ENCODE peak calls at places on chromosome 14, in five cellular contexts. One of them, this sample, is unnamed.

GRCh38 chr14:94462219-94462551 is 9.6 kb upstream of the SERPINA11 start:
- DNase-seq in substantia nigra: no peak
- DNase-seq in fibroblast of lung: peak; percentile 19
- DNase-seq in CD8-positive, alpha-beta T cell: no peak
- DNase-seq in mesendoderm: no peak
- DNase-seq in this sample: no peak

GRCh38 chr14:86540636-86541247 is 1010.8 kb downstream of the FLRT2 start:
- DNase-seq in substantia nigra: no peak
- DNase-seq in fibroblast of lung: no peak
- DNase-seq in CD8-positive, alpha-beta T cell: no peak
- DNase-seq in mesendoderm: no peak
- DNase-seq in this sample: no peak

GRCh38 chr14:61101803-61102548 is 120.9 kb downstream of the SLC38A6 start:
- DNase-seq in substantia nigra: no peak
- DNase-seq in fibroblast of lung: peak; percentile 76
- DNase-seq in CD8-positive, alpha-beta T cell: no peak
- DNase-seq in mesendoderm: peak; percentile 48
- DNase-seq in this sample: no peak

GRCh38 chr14:64195194-64195593 is 99.0 kb downstream of the ESR2 start:
- DNase-seq in substantia nigra: no peak
- DNase-seq in fibroblast of lung: no peak
- DNase-seq in CD8-positive, alpha-beta T cell: no peak
- DNase-seq in mesendoderm: no peak
- DNase-seq in this sample: no peak

GRCh38 chr14:84937449-84937848 is 592.5 kb upstream of the FLRT2 start:
- DNase-seq in substantia nigra: no peak
- DNase-seq in fibroblast of lung: no peak
- DNase-seq in CD8-positive, alpha-beta T cell: no peak
- DNase-seq in mesendoderm: peak; percentile 5
- DNase-seq in this sample: no peak

GRCh38 chr14:62604524-62604923 is 440.7 kb downstream of the KCNH5 start:
- DNase-seq in substantia nigra: no peak
- DNase-seq in fibroblast of lung: peak; percentile 49
- DNase-seq in CD8-positive, alpha-beta T cell: no peak
- DNase-seq in mesendoderm: no peak
- DNase-seq in this sample: no peak

GRCh38 chr14:26917086-26917485 is 319.3 kb upstream of the NOVA1 start:
- DNase-seq in substantia nigra: no peak
- DNase-seq in fibroblast of lung: peak; percentile 28
- DNase-seq in CD8-positive, alpha-beta T cell: no peak
- DNase-seq in mesendoderm: peak; percentile 54
- DNase-seq in this sample: no peak

GRCh38 chr14:74821267-74821915 is 54.6 kb downstream of the PROX2 start:
- DNase-seq in substantia nigra: no peak
- DNase-seq in fibroblast of lung: no peak
- DNase-seq in CD8-positive, alpha-beta T cell: no peak
- DNase-seq in mesendoderm: no peak
- DNase-seq in this sample: no peak

GRCh38 chr14:36773558-36773957 is 111.9 kb downstream of the PAX9 start:
- DNase-seq in substantia nigra: no peak
- DNase-seq in fibroblast of lung: peak; percentile 25
- DNase-seq in CD8-positive, alpha-beta T cell: no peak
- DNase-seq in mesendoderm: peak; percentile 85
- DNase-seq in this sample: no peak

GRCh38 chr14:104709387-104710019 is 14.5 kb upstream of the ADSS1 start:
- DNase-seq in substantia nigra: no peak
- DNase-seq in fibroblast of lung: no peak
- DNase-seq in CD8-positive, alpha-beta T cell: no peak
- DNase-seq in mesendoderm: no peak
- DNase-seq in this sample: no peak

GRCh38 chr14:70981005-70981952 is 74.0 kb downstream of the PCNX1 start:
- DNase-seq in substantia nigra: no peak
- DNase-seq in fibroblast of lung: no peak
- DNase-seq in CD8-positive, alpha-beta T cell: no peak
- DNase-seq in mesendoderm: no peak
- DNase-seq in this sample: no peak

GRCh38 chr14:64673748-64674147 is 30.5 kb upstream of the PLEKHG3 start:
- DNase-seq in substantia nigra: no peak
- DNase-seq in fibroblast of lung: peak; percentile 17
- DNase-seq in CD8-positive, alpha-beta T cell: peak; percentile 45
- DNase-seq in mesendoderm: no peak
- DNase-seq in this sample: peak; percentile 70

GRCh38 chr14:74882103-74882920 is 596 bp downstream of the DLST start:
- DNase-seq in substantia nigra: peak; percentile 40
- DNase-seq in fibroblast of lung: peak; percentile 51
- DNase-seq in CD8-positive, alpha-beta T cell: peak; percentile 61
- DNase-seq in mesendoderm: peak; percentile 51
- DNase-seq in this sample: no peak

GRCh38 chr14:87332001-87332400 is 661.0 kb downstream of the GALC start:
- DNase-seq in substantia nigra: no peak
- DNase-seq in fibroblast of lung: peak; percentile 80
- DNase-seq in CD8-positive, alpha-beta T cell: no peak
- DNase-seq in mesendoderm: no peak
- DNase-seq in this sample: peak; percentile 48

GRCh38 chr14:48575772-48576171 is 900.4 kb upstream of the MDGA2 start:
- DNase-seq in substantia nigra: no peak
- DNase-seq in fibroblast of lung: no peak
- DNase-seq in CD8-positive, alpha-beta T cell: no peak
- DNase-seq in mesendoderm: no peak
- DNase-seq in this sample: no peak

GRCh38 chr14:74583689-74584434 is 28.2 kb downstream of the LTBP2 start:
- DNase-seq in substantia nigra: no peak
- DNase-seq in fibroblast of lung: peak; percentile 93
- DNase-seq in CD8-positive, alpha-beta T cell: no peak
- DNase-seq in mesendoderm: peak; percentile 66
- DNase-seq in this sample: peak; percentile 75

GRCh38 chr14:57362356-57362755 is 28.0 kb upstream of the NAA30 start:
- DNase-seq in substantia nigra: no peak
- DNase-seq in fibroblast of lung: peak; percentile 50
- DNase-seq in CD8-positive, alpha-beta T cell: no peak
- DNase-seq in mesendoderm: peak; percentile 79
- DNase-seq in this sample: no peak

GRCh38 chr14:106631886-106632285 is 1105.5 kb downstream of the TMEM121 start:
- DNase-seq in substantia nigra: no peak
- DNase-seq in fibroblast of lung: no peak
- DNase-seq in CD8-positive, alpha-beta T cell: no peak
- DNase-seq in mesendoderm: no peak
- DNase-seq in this sample: no peak

DNA sequence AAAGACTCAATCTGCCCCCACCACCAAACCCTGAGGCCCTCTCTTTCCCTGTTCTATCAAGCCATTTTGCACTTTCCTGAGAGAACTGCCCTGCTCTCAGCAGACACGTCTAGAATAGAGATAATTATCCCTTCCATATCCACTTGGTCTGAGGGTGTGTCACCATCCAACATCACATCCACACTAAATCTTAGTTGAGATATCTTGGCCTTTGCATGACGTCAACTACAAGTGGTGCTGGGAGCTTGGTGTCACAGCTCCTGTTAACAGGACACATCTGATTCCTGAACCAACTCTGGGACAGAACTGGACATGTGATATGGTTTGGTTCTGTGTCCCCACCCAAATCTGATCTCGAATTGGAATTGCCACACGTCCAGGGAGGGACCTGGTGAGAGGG is 1109.2 kb downstream of the TMEM121 start:
- DNase-seq in substantia nigra: no peak
- DNase-seq in fibroblast of lung: no peak
- DNase-seq in CD8-positive, alpha-beta T cell: no peak
- DNase-seq in mesendoderm: no peak
- DNase-seq in this sample: no peak
- H3K27ac ChIP-seq in substantia nigra: no peak overlapping the region
- H3K27ac ChIP-seq in fibroblast of lung: no peak overlapping the region
- H3K27ac ChIP-seq in CD8-positive, alpha-beta T cell: no peak overlapping the region
- H3K27ac ChIP-seq in mesendoderm: no peak overlapping the region
- H3K27ac ChIP-seq in this sample: no peak overlapping the region

GRCh38 chr14:54659365-54659764 is 92.4 kb downstream of the SAMD4A start:
- DNase-seq in substantia nigra: no peak
- DNase-seq in fibroblast of lung: no peak
- DNase-seq in CD8-positive, alpha-beta T cell: no peak
- DNase-seq in mesendoderm: no peak
- DNase-seq in this sample: peak; percentile 66
- H3K27ac ChIP-seq in substantia nigra: no peak overlapping the region
- H3K27ac ChIP-seq in fibroblast of lung: no peak overlapping the region
- H3K27ac ChIP-seq in CD8-positive, alpha-beta T cell: no peak overlapping the region
- H3K27ac ChIP-seq in mesendoderm: no peak overlapping the region
- H3K27ac ChIP-seq in this sample: peak overlapping the region; percentile 87

GRCh38 chr14:59406454-59407245 is 58.5 kb downstream of the GPR135 start:
- DNase-seq in substantia nigra: no peak
- DNase-seq in fibroblast of lung: peak; percentile 73
- DNase-seq in CD8-positive, alpha-beta T cell: no peak
- DNase-seq in mesendoderm: peak; percentile 22
- DNase-seq in this sample: no peak

GRCh38 chr14:59407246-59407615 is 57.9 kb downstream of the GPR135 start:
- DNase-seq in substantia nigra: no peak
- DNase-seq in fibroblast of lung: peak; percentile 93
- DNase-seq in CD8-positive, alpha-beta T cell: no peak
- DNase-seq in mesendoderm: no peak
- DNase-seq in this sample: no peak
- H3K27ac ChIP-seq in substantia nigra: no peak overlapping the region
- H3K27ac ChIP-seq in fibroblast of lung: peak overlapping the region; percentile 91
- H3K27ac ChIP-seq in CD8-positive, alpha-beta T cell: no peak overlapping the region
- H3K27ac ChIP-seq in mesendoderm: no peak overlapping the region
- H3K27ac ChIP-seq in this sample: peak overlapping the region; percentile 82

GRCh38 chr14:77086951-77087350 is 11.1 kb upstream of the CIPC start:
- DNase-seq in substantia nigra: no peak
- DNase-seq in fibroblast of lung: no peak
- DNase-seq in CD8-positive, alpha-beta T cell: no peak
- DNase-seq in mesendoderm: peak; percentile 63
- DNase-seq in this sample: no peak
- H3K27ac ChIP-seq in substantia nigra: no peak overlapping the region
- H3K27ac ChIP-seq in fibroblast of lung: no peak overlapping the region
- H3K27ac ChIP-seq in CD8-positive, alpha-beta T cell: no peak overlapping the region
- H3K27ac ChIP-seq in mesendoderm: peak overlapping the region; percentile 56
- H3K27ac ChIP-seq in this sample: no peak overlapping the region

DNA sequence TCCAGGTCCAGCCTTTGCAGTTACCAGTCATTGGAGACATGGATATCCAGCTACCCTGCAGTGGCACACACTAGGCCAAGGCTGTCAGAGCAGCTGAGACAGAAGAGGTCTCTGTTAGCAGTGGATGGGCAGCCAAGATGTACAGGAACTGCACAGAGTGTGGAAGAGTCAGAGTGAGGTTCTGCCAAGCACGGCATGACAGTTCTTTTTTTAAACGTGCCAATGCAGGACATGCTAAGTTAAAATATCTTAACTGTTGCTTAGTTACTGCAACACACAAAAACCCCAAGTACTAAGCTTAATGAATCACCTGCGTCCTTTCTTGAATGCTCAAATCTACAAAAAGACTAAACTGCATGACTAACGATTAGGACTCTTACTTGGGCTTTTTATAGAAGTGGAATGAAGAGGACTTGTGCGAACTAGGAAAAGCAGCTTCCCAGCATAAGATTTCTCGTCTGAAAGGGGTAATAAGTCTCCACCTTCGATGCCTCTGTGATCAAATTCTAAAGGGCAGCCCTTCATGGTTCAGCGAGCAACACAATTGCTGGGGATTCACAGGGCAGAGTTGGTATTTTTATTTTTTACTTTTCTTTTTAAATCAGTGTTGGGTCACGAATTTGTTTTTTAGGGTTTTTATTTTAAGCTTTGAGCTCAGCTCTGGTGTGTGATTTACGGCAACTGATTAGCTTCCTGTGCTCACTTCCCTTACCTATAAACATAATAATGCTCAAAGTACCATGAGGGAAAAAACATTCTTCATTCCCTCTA is 20.6 kb downstream of the MAPK1IP1L start:
- DNase-seq in substantia nigra: peak; percentile 5
- DNase-seq in fibroblast of lung: peak; percentile 98
- DNase-seq in CD8-positive, alpha-beta T cell: no peak
- DNase-seq in mesendoderm: no peak
- DNase-seq in this sample: peak; percentile 65
- H3K27ac ChIP-seq in substantia nigra: no peak overlapping the region
- H3K27ac ChIP-seq in fibroblast of lung: peak overlapping the region; percentile 84
- H3K27ac ChIP-seq in CD8-positive, alpha-beta T cell: no peak overlapping the region
- H3K27ac ChIP-seq in mesendoderm: no peak overlapping the region
- H3K27ac ChIP-seq in this sample: peak overlapping the region; percentile 98

DNA sequence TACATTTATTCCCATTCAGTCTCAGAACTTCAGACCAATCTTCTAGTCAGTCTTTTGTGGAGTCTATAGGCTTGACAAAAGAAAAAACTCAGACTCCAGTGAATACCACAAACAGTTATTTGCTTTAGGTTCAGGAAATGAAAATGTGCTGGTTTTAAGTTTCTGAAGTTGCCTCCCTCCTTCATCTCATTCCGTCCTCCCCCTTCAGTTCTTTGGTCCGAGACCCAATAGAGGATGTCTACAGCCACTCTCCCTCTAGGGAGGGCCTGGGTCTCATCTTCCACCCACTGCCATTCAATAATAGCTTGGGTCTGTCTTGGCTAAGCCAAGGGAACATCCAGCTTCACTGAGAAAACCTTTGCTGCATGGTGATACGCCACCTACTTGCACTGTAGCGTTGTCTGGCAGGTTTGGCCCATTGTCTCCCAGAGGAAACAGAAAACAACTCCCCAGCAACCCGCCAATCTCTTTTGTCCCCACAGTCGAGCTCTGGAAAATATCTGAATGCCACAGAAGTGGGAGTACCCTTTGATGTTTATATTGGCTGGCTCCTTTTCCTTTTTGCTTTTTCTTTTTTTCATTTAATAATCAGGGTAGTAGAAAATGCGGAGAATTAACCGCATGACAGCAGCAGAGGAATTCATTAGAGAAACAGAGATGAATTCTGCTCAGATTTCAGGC is 380.0 kb downstream of the RAD51B start:
- DNase-seq in substantia nigra: no peak
- DNase-seq in fibroblast of lung: peak; percentile 90
- DNase-seq in CD8-positive, alpha-beta T cell: no peak
- DNase-seq in mesendoderm: peak; percentile 76
- DNase-seq in this sample: no peak
- H3K27ac ChIP-seq in substantia nigra: no peak overlapping the region
- H3K27ac ChIP-seq in fibroblast of lung: no peak overlapping the region
- H3K27ac ChIP-seq in CD8-positive, alpha-beta T cell: no peak overlapping the region
- H3K27ac ChIP-seq in mesendoderm: no peak overlapping the region
- H3K27ac ChIP-seq in this sample: no peak overlapping the region

GRCh38 chr14:68922201-68922613 is 56.9 kb downstream of the ACTN1 start:
- DNase-seq in substantia nigra: no peak
- DNase-seq in fibroblast of lung: no peak
- DNase-seq in CD8-positive, alpha-beta T cell: no peak
- DNase-seq in mesendoderm: no peak
- DNase-seq in this sample: no peak
- H3K27ac ChIP-seq in substantia nigra: no peak overlapping the region
- H3K27ac ChIP-seq in fibroblast of lung: peak overlapping the region; percentile 36
- H3K27ac ChIP-seq in CD8-positive, alpha-beta T cell: no peak overlapping the region
- H3K27ac ChIP-seq in mesendoderm: peak overlapping the region; percentile 17
- H3K27ac ChIP-seq in this sample: no peak overlapping the region